ENCODE peak calls at places on chromosomes 1 and 21, in eight cellular contexts. Z is AML-193; P is stimulated activated CD4-positive, alpha-beta T cell treated with anti-CD3 and anti-CD28 coated beads, Interleukin-12 subunit alpha, Interleukin-12 subunit beta, amount 100 ng/mL, for 48 hours; J is T-cell; K is SW480; G is sigmoid colon; Y is activated CD4-positive, alpha-beta memory T cell treated with anti-CD3 and anti-CD28 coated beads, Interleukin-2, amount 10 ng/mL, durations not matched to agents 7 days and 5 days; A is hepatic stellate cell. T is an unnamed sample.

GRCh38 chr1:42529724-42530161 is 66.7 kb downstream of the CCDC30 start:
- DNase-seq in G (no peak), Y (no peak), K (no peak), J (no peak), A (peak), Z (no peak), P (peak), T (no peak)

GRCh38 chr1:168340796-168341510 is 60.3 kb downstream of the TBX19 start:
- DNase-seq in K (no peak), J (no peak), Z (no peak), P (no peak), A (no peak), Y (no peak), G (no peak), T (no peak)

GRCh38 chr1:39236971-39237370 is 32.5 kb downstream of the MACF1 start:
- DNase-seq in P (no peak), Y (no peak), A (no peak), J (no peak), K (no peak), G (no peak), Z (no peak), T (no peak)

GRCh38 chr21:46639489-46640386 is 4.3 kb downstream of the PRMT2 start:
- DNase-seq in A (peak), P (no peak), Z (peak), J (no peak), Y (no peak), K (peak), G (no peak), T (no peak)

GRCh38 chr1:65279092-65279448 is 30.3 kb upstream of the DNAJC6 start:
- DNase-seq in J (no peak), K (no peak), Y (no peak), Z (no peak), P (no peak), A (no peak), G (no peak), T (no peak)

GRCh38 chr1:111747282-111747734 is 8.1 kb upstream of the INKA2 start:
- DNase-seq in G (no peak), K (peak), J (peak), Y (peak), Z (peak), A (peak), P (peak), T (peak)

GRCh38 chr1:213296558-213296957 is 245.5 kb downstream of the RPS6KC1 start:
- DNase-seq in J (no peak), Z (peak), A (no peak), Y (no peak), P (no peak), K (no peak), G (no peak), T (no peak)

GRCh38 chr1:9201421-9202239 is 32.9 kb upstream of the H6PD start:
- DNase-seq in G (peak), A (no peak), K (no peak), J (no peak), Y (no peak), P (no peak), Z (no peak), T (no peak)

GRCh38 chr1:67719329-67720196 is 34.6 kb downstream of the GADD45A start:
- DNase-seq in Z (no peak), G (no peak), P (no peak), A (no peak), K (no peak), J (no peak), Y (no peak), T (no peak)

GRCh38 chr1:212179394-212180076 is 105.7 kb upstream of the PPP2R5A start:
- DNase-seq in Y (no peak), Z (no peak), K (peak), P (no peak), A (peak), J (no peak), G (no peak), T (peak)

GRCh38 chr1:180290265-180291001 is 60.4 kb downstream of the LHX4 start:
- DNase-seq in G (no peak), P (no peak), Y (no peak), Z (no peak), A (no peak), K (no peak), J (no peak), T (no peak)

GRCh38 chr21:44035244-44035643 is 23.1 kb downstream of the TRAPPC10 start:
- DNase-seq in G (no peak), Y (no peak), Z (no peak), K (no peak), J (no peak), A (no peak), P (no peak), T (no peak)

GRCh38 chr1:22320703-22321344 is 130.8 kb upstream of the ZBTB40 start:
- DNase-seq in K (no peak), Y (no peak), P (no peak), Z (no peak), J (no peak), G (no peak), A (no peak), T (no peak)

GRCh38 chr1:198147216-198147615 is 9.6 kb upstream of the NEK7 start:
- DNase-seq in P (no peak), K (no peak), J (no peak), A (no peak), G (no peak), Y (no peak), Z (no peak), T (no peak)

GRCh38 chr1:50422946-50423669 is at the start of gene DMRTA2:
- DNase-seq in A (peak), G (no peak), Y (no peak), K (peak), Z (no peak), P (no peak), J (no peak), T (no peak)

GRCh38 chr1:198530964-198531363 is 9.5 kb downstream of the ATP6V1G3 start:
- DNase-seq in Z (no peak), Y (no peak), J (no peak), A (no peak), G (no peak), P (no peak), K (no peak), T (no peak)

GRCh38 chr1:2174348-2175054 is 20.1 kb downstream of the FAAP20 start:
- DNase-seq in J (peak), G (peak), K (peak), P (no peak), Z (no peak), A (peak), Y (peak), T (peak)

GRCh38 chr1:101162736-101163405 is 73.9 kb upstream of the S1PR1 start:
- DNase-seq in G (no peak), Z (no peak), A (no peak), Y (no peak), J (no peak), P (no peak), K (no peak), T (no peak)

GRCh38 chr21:37146320-37147225 is 73.5 kb downstream of the TTC3 start:
- DNase-seq in P (no peak), Y (no peak), J (no peak), G (no peak), K (no peak), A (no peak), Z (no peak), T (no peak)

GRCh38 chr1:88873737-88874374 is 17.5 kb downstream of the GTF2B start:
- DNase-seq in K (no peak), Y (no peak), Z (peak), P (no peak), G (no peak), A (no peak), J (no peak), T (no peak)

GRCh38 chr1:22689505-22689904 is 21.1 kb upstream of the EPHB2 start:
- DNase-seq in J (no peak), P (no peak), K (peak), Y (no peak), A (peak), Z (no peak), G (peak), T (no peak)

GRCh38 chr1:178034676-178035075 is 59.2 kb upstream of the RASAL2 start:
- DNase-seq in K (no peak), Y (no peak), J (no peak), A (no peak), Z (no peak), P (no peak), G (no peak), T (no peak)

GRCh38 chr1:7695181-7696117 is 75.6 kb upstream of the VAMP3 start:
- DNase-seq in Z (no peak), P (no peak), G (no peak), J (no peak), K (no peak), Y (no peak), A (no peak), T (no peak)

GRCh38 chr1:182453619-182454018 is 3.7 kb downstream of the RGSL1 start:
- DNase-seq in K (no peak), G (no peak), A (no peak), J (no peak), P (no peak), Y (no peak), Z (no peak), T (no peak)

GRCh38 chr1:81498370-81499184 is 302.2 kb upstream of the ADGRL2 start:
- DNase-seq in G (no peak), Z (no peak), Y (no peak), J (no peak), A (no peak), P (no peak), K (no peak), T (no peak)

GRCh38 chr1:44047131-44047530 is 15.9 kb upstream of the SLC6A9 start:
- DNase-seq in J (no peak), K (no peak), Z (no peak), G (no peak), P (no peak), A (no peak), Y (no peak), T (no peak)